ENCODE peak calls at places on chromosomes 2 and 18, in five cellular contexts. T is breast epithelium, G is heart left ventricle, W is IMR-90, H is HCT116. P is an unnamed sample.

GRCh38 chr2:117349687-117350086 is 464.8 kb upstream of the DDX18 start:
- DNase-seq in G (no peak), W (no peak), T (no peak), H (no peak), P (no peak)

GRCh38 chr2:64273524-64274398 is 129.5 kb upstream of the PELI1 start:
- DNase-seq in G (peak; percentile 47), W (peak; percentile 89), T (peak; percentile 89), H (no peak), P (peak; percentile 60)

GRCh38 chr2:12607971-12608370 is 108.8 kb upstream of the TRIB2 start:
- DNase-seq in G (no peak), W (peak; percentile 46), H (no peak), T (no peak), P (no peak)

GRCh38 chr18:43563780-43564179 is 286.5 kb upstream of the SYT4 start:
- DNase-seq in W (peak; percentile 6), T (no peak), G (no peak), H (no peak), P (peak; percentile 18)

GRCh38 chr18:41395695-41396094 is 559.3 kb upstream of the PIK3C3 start:
- DNase-seq in T (no peak), H (no peak), W (peak; percentile 1), G (no peak), P (no peak)

GRCh38 chr2:95384854-95385569 is 17.5 kb upstream of the FAHD2A start:
- DNase-seq in G (no peak), W (no peak), H (no peak), T (peak; percentile 26), P (no peak)

GRCh38 chr2:106193491-106193976 is 567 bp downstream of the UXS1 start:
- DNase-seq in T (no peak), H (no peak), W (no peak), G (peak; percentile 31), P (peak; percentile 35)

GRCh38 chr18:69689081-69689759 is 258.5 kb downstream of the CD226 start:
- DNase-seq in H (no peak), W (peak; percentile 43), G (no peak), T (no peak), P (no peak)

GRCh38 chr2:229445013-229445412 is 173.9 kb upstream of the PID1 start:
- DNase-seq in T (peak; percentile 69), W (peak; percentile 92), H (peak; percentile 72), G (peak; percentile 14), P (no peak)

GRCh38 chr2:127859712-127860085 is 1.7 kb upstream of the POLR2D start:
- DNase-seq in T (peak; percentile 68), G (no peak), H (peak; percentile 37), W (no peak), P (no peak)

GRCh38 chr2:36516136-36516870 is 81.7 kb downstream of the FEZ2 start:
- DNase-seq in W (peak; percentile 58), T (no peak), G (no peak), H (no peak), P (no peak)

GRCh38 chr2:170820647-170821630 is 4.3 kb downstream of the GAD1 start:
- DNase-seq in H (no peak), G (no peak), W (no peak), T (no peak), P (no peak)

GRCh38 chr2:216698895-216699294 is 3.5 kb upstream of the IGFBP5 start:
- DNase-seq in G (peak; percentile 41), H (peak; percentile 48), W (peak; percentile 84), T (no peak), P (peak; percentile 48)

GRCh38 chr18:53153281-53153680 is 813.3 kb downstream of the DCC start:
- DNase-seq in T (no peak), G (no peak), H (no peak), W (no peak), P (peak; percentile 2)

GRCh38 chr2:108199726-108200125 is 40.0 kb upstream of the SULT1C3 start:
- DNase-seq in W (peak; percentile 28), T (no peak), G (no peak), H (no peak), P (no peak)

GRCh38 chr2:108193251-108193650 is 46.5 kb upstream of the SULT1C3 start:
- DNase-seq in T (no peak), W (no peak), G (no peak), H (no peak), P (no peak)

GRCh38 chr2:108200569-108200968 is 39.2 kb upstream of the SULT1C3 start:
- DNase-seq in T (no peak), W (no peak), G (no peak), H (no peak), P (no peak)

GRCh38 chr2:108194409-108195132 is 45.2 kb upstream of the SULT1C3 start:
- DNase-seq in T (no peak), G (no peak), W (no peak), H (no peak), P (no peak)

GRCh38 chr2:108195133-108195439 is 44.7 kb upstream of the SULT1C3 start:
- DNase-seq in T (no peak), G (no peak), W (no peak), H (no peak), P (no peak)
- TF ChIP-seq CTCF in T (no peak), G (no peak), W (no peak), H (no peak), P (no peak)

GRCh38 chr2:45170191-45170975 is 161.1 kb upstream of the SIX2 start:
- DNase-seq in T (no peak), H (no peak), G (no peak), W (no peak), P (no peak)

GRCh38 chr2:45172993-45173392 is 163.7 kb upstream of the SIX2 start:
- DNase-seq in W (no peak), T (no peak), H (no peak), G (no peak), P (no peak)

GRCh38 chr2:45168731-45169338 is 159.6 kb upstream of the SIX2 start:
- DNase-seq in G (no peak), T (no peak), H (no peak), W (no peak), P (peak; percentile 55)

GRCh38 chr2:45169339-45170190 is 160.3 kb upstream of the SIX2 start:
- DNase-seq in G (no peak), W (no peak), H (no peak), T (no peak), P (peak; percentile 45)

DNA sequence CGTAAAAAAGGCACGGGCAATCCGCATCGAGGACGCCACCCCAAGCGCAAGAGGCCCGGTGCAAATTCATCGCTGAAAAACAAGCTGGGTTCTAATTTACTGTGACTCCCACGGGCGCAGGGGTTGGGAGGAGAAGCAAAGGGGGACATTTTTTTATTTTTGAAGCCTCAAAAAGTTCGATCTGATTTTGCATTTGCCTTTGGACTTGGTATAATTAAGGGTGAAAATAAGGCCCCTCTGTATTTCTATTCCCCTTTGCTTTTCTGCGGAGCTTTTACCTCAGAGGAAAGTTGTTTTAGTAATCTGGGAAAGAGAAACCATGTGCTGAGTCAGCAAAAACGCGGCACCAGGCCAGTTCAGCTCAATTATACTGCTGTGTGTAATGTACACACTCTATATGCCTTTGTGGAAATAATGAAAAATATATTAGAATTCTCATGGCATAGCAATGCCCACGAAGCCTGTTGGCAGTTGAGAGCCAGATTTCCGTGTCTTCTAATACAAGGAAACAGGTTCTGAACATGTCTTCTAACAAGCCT is 161.8 kb upstream of the SIX2 start:
- DNase-seq in T (no peak), W (no peak), G (no peak), H (no peak), P (no peak)
- H3K4me3 ChIP-seq in T (no peak overlapping the region), W (no peak overlapping the region), G (no peak overlapping the region), H (no peak overlapping the region), P (no peak overlapping the region)

GRCh38 chr2:121519153-121519552 is 11.5 kb upstream of the RNU4ATAC start:
- DNase-seq in W (no peak), T (no peak), H (no peak), G (no peak), P (no peak)

GRCh38 chr2:121510857-121511256 is 19.8 kb upstream of the RNU4ATAC start:
- DNase-seq in G (no peak), H (no peak), T (no peak), W (no peak), P (no peak)

DNA sequence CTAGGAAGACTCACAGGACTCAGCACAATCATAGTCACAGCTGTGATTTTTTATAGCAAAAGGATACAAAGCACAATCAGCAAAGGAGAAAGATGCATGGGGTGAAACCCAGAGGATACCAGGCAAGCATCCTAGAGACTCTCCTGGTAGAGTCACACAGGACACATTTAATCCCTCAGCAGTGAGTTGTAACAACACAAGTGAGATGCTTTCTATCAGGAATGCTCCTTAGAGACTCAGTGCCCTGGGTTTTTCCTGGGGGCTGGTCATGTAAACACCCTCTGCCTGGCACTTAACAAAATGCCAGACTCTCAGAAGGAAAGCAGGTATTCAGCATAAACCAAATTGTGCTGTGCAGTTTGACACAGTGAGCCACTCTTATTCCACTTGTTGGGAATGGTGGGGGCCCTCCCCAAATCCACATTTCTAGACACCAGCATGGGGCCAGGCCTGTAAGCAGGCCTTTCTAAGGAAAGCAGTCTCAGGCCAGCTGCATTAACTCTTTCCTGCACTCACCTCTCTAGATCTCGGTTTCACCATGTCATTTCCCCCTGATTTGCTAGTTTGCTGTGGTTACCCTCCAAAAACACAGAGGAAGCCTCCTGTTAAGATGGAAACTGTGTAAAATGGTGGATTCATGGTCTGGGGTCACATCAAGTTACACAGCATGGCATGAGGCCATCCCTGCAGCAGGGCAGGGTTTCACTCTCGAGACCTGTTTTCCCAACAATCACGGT is 16.9 kb upstream of the RNU4ATAC start:
- DNase-seq in W (no peak), H (no peak), G (no peak), T (no peak), P (no peak)
- H3K4me1 ChIP-seq in W (no peaks in the 10 kb centered on the region), H (no peaks in the 10 kb centered on the region), G (no peaks in the 10 kb centered on the region), T (no peaks in the 10 kb centered on the region), P (no peaks in the 10 kb centered on the region)

GRCh38 chr2:20678751-20679150 is 11.8 kb downstream of the GDF7 start:
- DNase-seq in W (no peak), H (no peak), G (no peak), T (no peak), P (no peak)

GRCh38 chr2:20675701-20676352 is 8.9 kb downstream of the GDF7 start:
- DNase-seq in H (no peak), W (no peak), T (no peak), G (no peak), P (no peak)

GRCh38 chr2:20676353-20677215 is 9.6 kb downstream of the GDF7 start:
- DNase-seq in G (no peak), T (no peak), W (no peak), H (no peak), P (no peak)

GRCh38 chr2:20674974-20675679 is 8.2 kb downstream of the GDF7 start:
- DNase-seq in G (peak; percentile 68), T (no peak), H (no peak), W (peak; percentile 87), P (peak; percentile 64)

DNA sequence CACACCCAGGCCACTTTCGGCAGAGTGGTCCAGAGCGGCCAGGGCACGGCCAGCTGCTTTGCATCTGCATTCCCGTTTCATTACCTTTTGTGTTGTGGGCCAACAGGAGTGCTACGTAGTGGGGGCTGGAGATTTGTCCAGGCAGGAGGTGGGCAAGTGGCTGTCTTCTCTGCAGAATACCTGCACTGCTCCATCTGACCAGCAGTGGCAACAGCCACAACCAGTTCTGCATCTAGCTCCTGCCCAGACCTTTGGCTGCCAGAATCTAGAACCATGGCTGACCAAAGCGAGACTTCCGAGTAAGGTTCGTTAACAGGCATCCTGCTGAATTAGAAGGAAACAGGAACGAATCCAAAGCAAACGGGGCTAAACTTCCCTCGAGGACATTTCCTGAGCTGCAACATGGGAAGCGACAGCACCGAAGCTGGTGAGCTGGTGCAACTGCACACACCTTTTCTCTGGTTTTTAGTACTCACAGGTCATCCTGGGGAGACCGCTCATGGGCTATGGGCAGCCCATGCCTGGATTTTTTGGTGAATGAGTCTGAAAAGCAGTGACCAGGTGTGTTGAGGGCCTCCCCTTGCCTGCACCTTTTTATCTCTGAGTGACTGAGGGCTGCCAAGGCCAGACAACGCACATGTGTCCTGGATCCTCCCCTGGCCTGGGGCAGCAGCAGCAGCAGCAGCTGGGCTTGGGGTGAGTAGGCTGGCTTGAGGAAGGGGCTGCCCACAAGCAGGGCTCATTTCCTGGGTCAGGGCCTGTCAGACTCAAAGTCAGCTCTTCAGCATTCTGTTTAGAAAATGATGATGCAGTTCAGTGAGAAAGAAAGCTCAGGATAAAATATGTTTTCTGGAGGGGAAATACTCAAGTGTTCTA is 10.6 kb downstream of the GDF7 start:
- DNase-seq in T (no peak), G (no peak), W (no peak), H (no peak), P (no peak)
- TF ChIP-seq CTCF in T (no peak), G (no peak), W (no peak), H (peak; percentile 60), P (peak; percentile 52)